ENCODE peak calls at places on chromosome 16, in six cellular contexts. C, P, F, M, A and D are unnamed samples.

GRCh38 chr16:27735031-27735430 is 185.1 kb downstream of the KATNIP start:
- DNase-seq in F (no peak), A (no peak), C (no peak), M (no peak), P (no peak), D (no peak)

GRCh38 chr16:15807603-15808009 is 49.2 kb downstream of the MYH11 start:
- DNase-seq in A (peak), C (no peak), M (no peak), P (no peak), F (no peak), D (no peak)

GRCh38 chr16:381788-382717 is at the start of gene PGAP6:
- DNase-seq in P (peak), F (no peak), M (peak), C (peak), A (peak), D (no peak)

GRCh38 chr16:90044111-90044551 is 24.9 kb upstream of the DBNDD1 start:
- DNase-seq in A (no peak), F (peak), C (no peak), M (no peak), P (no peak), D (no peak)

GRCh38 chr16:64864232-64864803 is 257.5 kb downstream of the CDH11 start:
- DNase-seq in P (no peak), M (no peak), C (no peak), F (peak), A (no peak), D (peak)

GRCh38 chr16:66152841-66153525 is 213.5 kb upstream of the CDH5 start:
- DNase-seq in F (no peak), A (no peak), P (no peak), C (no peak), M (no peak), D (no peak)

GRCh38 chr16:83995756-83996155 is 27.7 kb downstream of the NECAB2 start:
- DNase-seq in M (no peak), F (no peak), C (peak), A (no peak), P (no peak), D (no peak)

GRCh38 chr16:1466968-1467521 is 7.8 kb downstream of the CLCN7 start:
- DNase-seq in A (no peak), M (no peak), C (no peak), F (peak), P (no peak), D (no peak)

GRCh38 chr16:89015271-89015859 is 38.4 kb upstream of the CBFA2T3 start:
- DNase-seq in M (no peak), F (no peak), P (no peak), A (no peak), C (no peak), D (no peak)

GRCh38 chr16:81445143-81445922 is 725 bp downstream of the CMIP start:
- DNase-seq in M (no peak), F (no peak), A (peak), C (no peak), P (peak), D (no peak)

GRCh38 chr16:24689128-24689527 is 40.3 kb upstream of the TNRC6A start:
- DNase-seq in F (peak), P (no peak), C (no peak), M (no peak), A (no peak), D (no peak)